ENCODE peak calls at places on chromosomes 5 and 9, in seven cellular contexts. N is coronary artery, W is A549, J is spleen, A is HepG2, R is transverse colon, S is pancreas. X is an unnamed sample.

GRCh38 chr5:3896098-3896497 is 300.5 kb downstream of the IRX1 start:
- DNase-seq in W (no peak), A (no peak), S (no peak), N (no peak), J (no peak), R (no peak), X (peak)

GRCh38 chr9:121226186-121226585 is 24.5 kb upstream of the RAB14 start:
- DNase-seq in W (no peak), R (no peak), N (no peak), J (no peak), S (no peak), A (no peak), X (peak)

GRCh38 chr5:41193462-41194166 is 19.7 kb downstream of the C6 start:
- DNase-seq in R (peak), S (peak), W (peak), N (peak), J (peak), A (peak), X (peak)

GRCh38 chr9:21804791-21805190 is 2.4 kb downstream of the MTAP start:
- DNase-seq in N (no peak), S (no peak), R (no peak), J (no peak), W (no peak), A (no peak), X (no peak)

GRCh38 chr9:1513105-1513504 is 462.9 kb downstream of the DMRT2 start:
- DNase-seq in S (no peak), W (no peak), A (no peak), R (no peak), J (no peak), N (no peak), X (peak)

GRCh38 chr5:37757980-37758582 is 81.8 kb downstream of the GDNF start:
- DNase-seq in A (no peak), R (no peak), N (no peak), J (no peak), W (no peak), S (no peak), X (peak)

GRCh38 chr5:73497537-73498056 is 645 bp upstream of the BTF3 start:
- DNase-seq in J (no peak), W (no peak), R (no peak), A (no peak), S (no peak), N (no peak), X (no peak)

GRCh38 chr5:156201793-156202388 is 125.1 kb upstream of the SGCD start:
- DNase-seq in J (no peak), A (no peak), R (no peak), S (no peak), W (peak), N (no peak), X (peak)

GRCh38 chr5:108749130-108749861 is 1.6 kb downstream of the FER start:
- DNase-seq in R (no peak), J (no peak), A (no peak), W (peak), S (peak), N (no peak), X (peak)

GRCh38 chr5:173782671-173783101 is 105.5 kb upstream of the CPEB4 start:
- DNase-seq in J (no peak), A (no peak), S (no peak), N (no peak), R (no peak), W (no peak), X (no peak)

GRCh38 chr5:93461751-93462150 is 119.3 kb downstream of the NR2F1-AS1 start:
- DNase-seq in A (no peak), R (no peak), J (no peak), W (no peak), N (no peak), S (no peak), X (no peak)

GRCh38 chr5:94777163-94777885 is 158.9 kb downstream of the SLF1 start:
- DNase-seq in S (no peak), W (no peak), R (no peak), N (no peak), J (no peak), A (no peak), X (no peak)

GRCh38 chr5:38913714-38914113 is 67.9 kb downstream of the OSMR start:
- DNase-seq in N (no peak), J (no peak), S (no peak), A (no peak), W (no peak), R (no peak), X (no peak)

GRCh38 chr5:1343315-1343751 is 1.6 kb downstream of the CLPTM1L start:
- DNase-seq in S (peak), R (no peak), N (no peak), A (no peak), W (no peak), J (peak), X (no peak)

GRCh38 chr5:138180183-138180782 is 1.4 kb downstream of the KIF20A start:
- DNase-seq in J (no peak), W (peak), A (peak), N (no peak), R (no peak), S (no peak), X (peak)

DNA sequence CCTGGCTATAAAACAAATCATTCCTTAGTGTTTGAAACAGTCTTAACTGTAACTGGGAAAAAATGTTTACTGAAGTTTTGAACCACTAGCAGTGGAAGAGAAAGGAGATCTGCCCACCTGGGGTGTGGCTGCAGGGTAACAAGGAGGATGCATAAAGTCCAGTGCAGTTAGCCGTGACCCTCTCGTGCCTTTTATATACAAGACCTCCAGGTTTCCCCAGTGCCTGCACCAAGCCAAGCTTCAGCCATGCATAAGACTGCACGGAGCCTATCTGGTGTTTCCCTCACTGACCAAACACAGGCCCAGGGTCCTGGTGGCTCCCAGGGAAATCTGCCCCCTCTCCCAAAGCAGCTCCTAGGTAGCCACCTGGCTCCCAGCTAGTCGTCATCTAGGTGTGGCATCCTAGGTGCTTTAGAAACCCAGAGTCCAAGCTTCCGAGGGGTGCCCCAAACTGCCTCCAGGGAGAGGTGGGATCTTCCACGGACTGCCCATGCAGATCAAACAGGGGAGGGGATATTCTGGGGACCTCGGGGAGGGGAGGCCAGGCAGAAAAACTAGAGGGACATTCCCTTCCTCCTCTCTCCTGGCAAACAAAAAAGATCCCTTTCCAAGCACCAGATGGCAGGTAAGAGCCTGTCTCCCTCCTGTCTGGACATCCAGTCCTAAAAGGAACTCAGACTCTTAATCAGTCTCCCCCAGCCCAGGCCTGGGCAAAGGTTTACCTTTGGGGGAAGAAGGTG is 2.7 kb downstream of the SHB start:
- DNase-seq in S (no peak), A (no peak), R (no peak), W (no peak), J (no peak), N (no peak), X (peak)
- TF ChIP-seq CTCF in S (no peak), A (no peak), R (peak), W (no peak), J (no peak), N (no peak), X (peak)

GRCh38 chr9:77180056-77180455 is 2.7 kb downstream of the VPS13A start:
- DNase-seq in W (no peak), N (no peak), R (no peak), A (no peak), J (no peak), S (no peak), X (no peak)
- H3K4me3 ChIP-seq in W (no peak), N (no peak), R (no peak), A (no peak), J (no peak), S (no peak), X (no peak)

DNA sequence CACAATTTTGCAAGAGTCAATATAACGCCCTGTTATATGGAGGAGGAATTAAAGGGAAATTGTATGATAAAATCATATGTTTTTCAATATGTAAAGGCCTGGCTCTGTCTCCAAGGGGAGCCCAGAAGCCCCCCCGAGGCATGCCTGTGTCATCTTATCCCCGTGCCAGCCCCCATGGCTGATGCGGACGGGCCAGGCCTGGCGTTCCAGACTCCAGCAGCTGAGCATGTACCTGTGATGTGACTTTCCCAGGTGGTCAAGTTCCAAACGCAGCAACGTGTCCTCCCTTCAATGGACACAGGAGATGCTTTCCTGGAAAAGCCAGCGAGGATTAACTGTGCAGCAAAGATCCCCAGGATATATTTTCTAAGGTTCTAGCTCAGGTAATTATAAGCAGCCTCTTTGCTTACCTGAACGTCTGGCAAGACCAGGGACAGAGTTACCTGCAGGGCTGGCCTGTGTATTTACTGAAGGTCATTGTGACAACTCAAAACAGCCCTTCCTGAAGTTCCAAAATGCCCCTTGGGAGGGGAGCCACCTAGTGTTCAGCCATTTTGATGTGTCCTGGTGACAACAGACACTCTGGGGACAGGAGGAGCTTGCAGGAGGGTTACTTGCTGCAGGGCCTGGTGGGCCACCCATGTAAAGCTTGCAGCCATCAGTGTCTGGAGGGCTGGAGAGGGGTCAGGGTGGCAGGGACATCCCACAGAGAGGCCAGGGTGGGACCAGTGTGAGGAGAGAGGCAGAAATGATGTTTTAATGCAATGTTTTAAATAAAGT is 53.3 kb upstream of the RNU6ATAC start:
- DNase-seq in W (peak), S (no peak), A (peak), R (no peak), N (no peak), J (peak), X (no peak)
- TF ChIP-seq CTCF in W (peak), S (no peak), A (peak), R (no peak), N (no peak), J (no peak), X (no peak)

DNA sequence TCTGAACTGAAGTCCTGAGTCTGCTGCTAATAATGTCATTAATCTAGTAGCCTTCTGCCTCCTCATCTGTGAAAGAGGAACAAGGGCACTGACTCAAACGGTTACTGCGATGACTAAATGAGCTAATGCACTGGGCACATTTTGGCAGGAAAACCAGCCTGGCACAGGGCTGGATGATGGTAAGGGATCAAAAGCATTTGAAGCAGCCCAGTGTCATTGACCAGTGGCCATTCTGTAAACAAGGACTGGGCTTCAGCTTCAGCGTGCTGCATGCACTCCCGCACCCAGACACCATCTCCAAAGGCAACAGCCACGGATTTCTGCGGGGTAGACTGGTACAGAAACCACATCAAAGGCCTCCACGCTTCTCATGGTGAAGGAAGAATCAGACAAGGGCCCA is 8.0 kb downstream of the GCNT4 start:
- DNase-seq in S (no peak), W (no peak), A (no peak), N (no peak), J (no peak), R (no peak), X (peak)
- H3K4me3 ChIP-seq in S (no peak), W (no peak), A (no peak), N (no peak), J (no peak), R (no peak), X (no peak)

DNA sequence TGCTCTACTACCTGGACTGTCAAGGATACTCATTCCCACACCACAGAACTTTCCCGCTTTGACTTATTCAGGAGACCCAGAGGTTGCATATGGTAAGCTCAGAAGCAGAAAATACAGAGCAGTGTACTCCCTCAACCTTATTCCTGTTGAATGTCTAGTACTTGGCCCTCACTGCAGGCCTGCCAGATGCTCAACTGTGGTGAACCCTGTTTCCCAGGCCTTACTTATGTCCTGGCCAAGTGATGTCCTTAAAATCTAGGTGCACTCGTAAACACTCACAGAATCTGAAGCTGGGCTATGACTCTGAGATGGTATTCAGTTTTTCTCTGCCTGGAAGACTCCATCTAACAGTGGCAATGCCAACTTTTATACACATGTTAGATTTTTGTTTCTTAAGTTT is 21.0 kb downstream of the DIAPH1 start:
- DNase-seq in J (no peak), W (no peak), S (no peak), A (no peak), N (no peak), R (no peak), X (no peak)
- TF ChIP-seq CTCF in J (no peak), W (no peak), S (no peak), A (no peak), N (no peak), R (no peak), X (no peak)

GRCh38 chr9:14198544-14199510 is 115.1 kb downstream of the NFIB start:
- DNase-seq in J (peak), S (peak), W (no peak), R (peak), N (no peak), A (no peak), X (peak)
- H3K4me3 ChIP-seq in J (no peak), S (no peak), W (no peak), R (no peak), N (peak), A (no peak), X (no peak)